ENCODE peak calls at places on chromosomes 5 and 9, in eight cellular contexts. N, Z, M, G, V, K, Q and W are unnamed samples.

GRCh38 chr5:6407547-6408259 is 29.4 kb upstream of the MED10 start:
- DNase-seq in G (no peak), M (no peak), Q (no peak), Z (no peak), K (no peak), V (no peak), N (no peak), W (no peak)

GRCh38 chr5:54902817-54903473 is 82.4 kb downstream of the ESM1 start:
- DNase-seq in Q (peak), M (no peak), G (no peak), K (no peak), V (no peak), Z (no peak), N (no peak), W (no peak)

GRCh38 chr5:34789021-34789531 is 49.9 kb upstream of the TTC23L start:
- DNase-seq in G (no peak), M (no peak), V (no peak), K (peak), N (no peak), Q (no peak), Z (no peak), W (peak)

GRCh38 chr5:103804714-103805113 is 242.1 kb upstream of the NUDT12 start:
- DNase-seq in M (no peak), G (no peak), N (no peak), V (no peak), K (peak), Q (no peak), Z (no peak), W (no peak)

GRCh38 chr9:113955076-113955752 is 79.1 kb downstream of the ZNF618 start:
- DNase-seq in N (no peak), M (no peak), K (no peak), V (no peak), Z (no peak), Q (no peak), G (no peak), W (no peak)

GRCh38 chr5:35470866-35471265 is 146.8 kb upstream of the SPEF2 start:
- DNase-seq in K (peak), M (no peak), N (no peak), Q (no peak), Z (no peak), G (no peak), V (no peak), W (peak)

GRCh38 chr9:27278374-27278773 is 18.6 kb downstream of the EQTN start:
- DNase-seq in Q (no peak), N (no peak), Z (no peak), G (no peak), M (no peak), V (no peak), K (no peak), W (no peak)

GRCh38 chr5:175867587-175868347 is 3.6 kb upstream of the CPLX2 start:
- DNase-seq in K (no peak), G (no peak), Z (no peak), V (no peak), M (peak), N (peak), Q (peak), W (peak)

GRCh38 chr5:168291281-168291960 is at the start of gene WWC1:
- DNase-seq in Z (peak), V (no peak), Q (peak), G (peak), N (peak), M (peak), K (peak), W (peak)

GRCh38 chr5:134968055-134968454 is 348 bp downstream of the CATSPER3 start:
- DNase-seq in G (no peak), N (no peak), M (no peak), Z (no peak), K (peak), Q (no peak), V (no peak), W (no peak)